ENCODE peak calls at places on chromosomes 16 and 17, in nine cellular contexts. K, J, X, L, R, W, S, O and B are unnamed samples.

GRCh38 chr17:1027044-1027443 is 30.1 kb downstream of the TIMM22 start:
- DNase-seq in K (no peak), J (no peak), X (no peak), L (no peak), R (no peak), W (no peak), S (no peak), O (no peak), B (no peak)

GRCh38 chr17:54992797-54993639 is 24.5 kb downstream of the STXBP4 start:
- DNase-seq in K (peak; percentile 45), J (no peak), X (peak; percentile 54), L (peak; percentile 35), R (no peak), W (no peak), S (peak; percentile 53), O (no peak), B (peak; percentile 10)

GRCh38 chr17:51692917-51693316 is 432.6 kb downstream of the UTP18 start:
- DNase-seq in K (no peak), J (no peak), X (no peak), L (no peak), R (no peak), W (no peak), S (no peak), O (no peak), B (no peak)

GRCh38 chr17:52084176-52084575 is 74.3 kb downstream of the CA10 start:
- DNase-seq in K (no peak), J (no peak), X (no peak), L (no peak), R (no peak), W (no peak), S (no peak), O (no peak), B (no peak)

GRCh38 chr17:55527520-55528118 is 16.4 kb upstream of the SMIM36 start:
- DNase-seq in K (peak; percentile 48), J (no peak), X (peak; percentile 65), L (peak; percentile 49), R (peak; percentile 48), W (no peak), S (peak; percentile 42), O (peak; percentile 30), B (peak; percentile 33)

GRCh38 chr16:9650284-9650683 is 531.9 kb downstream of the GRIN2A start:
- DNase-seq in K (no peak), J (no peak), X (no peak), L (no peak), R (no peak), W (no peak), S (no peak), O (no peak), B (no peak)

GRCh38 chr17:17723354-17724261 is 42.4 kb downstream of the RAI1 start:
- DNase-seq in K (peak; percentile 59), J (no peak), X (peak; percentile 90), L (peak; percentile 92), R (peak; percentile 81), W (no peak), S (no peak), O (no peak), B (no peak)

GRCh38 chr17:67056746-67057490 is 12.6 kb downstream of the CACNG1 start:
- DNase-seq in K (no peak), J (peak; percentile 83), X (no peak), L (no peak), R (no peak), W (no peak), S (no peak), O (no peak), B (no peak)

GRCh38 chr17:59899099-59899498 is 6.2 kb downstream of the RPS6KB1 start:
- DNase-seq in K (peak; percentile 70), J (no peak), X (no peak), L (no peak), R (no peak), W (no peak), S (no peak), O (no peak), B (no peak)

GRCh38 chr17:41800601-41801373 is 11.0 kb downstream of the P3H4 start:
- DNase-seq in K (peak; percentile 99), J (no peak), X (no peak), L (peak; percentile 79), R (no peak), W (no peak), S (peak; percentile 92), O (no peak), B (no peak)

GRCh38 chr17:81713556-81714411 is 1.7 kb downstream of the SLC25A10 start:
- DNase-seq in K (no peak), J (no peak), X (no peak), L (no peak), R (peak; percentile 94), W (no peak), S (no peak), O (no peak), B (no peak)

GRCh38 chr17:79562806-79563141 is 48.1 kb downstream of the RBFOX3 start:
- DNase-seq in K (no peak), J (peak; percentile 35), X (no peak), L (no peak), R (no peak), W (no peak), S (no peak), O (peak; percentile 73), B (no peak)

GRCh38 chr17:74773871-74774286 is 2.3 kb downstream of the NAT9 start:
- DNase-seq in K (no peak), J (no peak), X (peak; percentile 55), L (peak; percentile 66), R (no peak), W (no peak), S (no peak), O (no peak), B (no peak)

GRCh38 chr17:39972271-39972670 is 8.3 kb upstream of the PSMD3 start:
- DNase-seq in K (no peak), J (no peak), X (peak; percentile 35), L (peak; percentile 13), R (no peak), W (no peak), S (no peak), O (no peak), B (no peak)

GRCh38 chr17:36939059-36939943 is 2.0 kb downstream of the LHX1 start:
- DNase-seq in K (no peak), J (no peak), X (no peak), L (no peak), R (no peak), W (no peak), S (no peak), O (no peak), B (no peak)

GRCh38 chr16:21101631-21102420 is 48.8 kb downstream of the DNAH3 start:
- DNase-seq in K (no peak), J (no peak), X (peak; percentile 20), L (peak; percentile 27), R (peak; percentile 91), W (no peak), S (peak; percentile 19), O (no peak), B (no peak)

DNA sequence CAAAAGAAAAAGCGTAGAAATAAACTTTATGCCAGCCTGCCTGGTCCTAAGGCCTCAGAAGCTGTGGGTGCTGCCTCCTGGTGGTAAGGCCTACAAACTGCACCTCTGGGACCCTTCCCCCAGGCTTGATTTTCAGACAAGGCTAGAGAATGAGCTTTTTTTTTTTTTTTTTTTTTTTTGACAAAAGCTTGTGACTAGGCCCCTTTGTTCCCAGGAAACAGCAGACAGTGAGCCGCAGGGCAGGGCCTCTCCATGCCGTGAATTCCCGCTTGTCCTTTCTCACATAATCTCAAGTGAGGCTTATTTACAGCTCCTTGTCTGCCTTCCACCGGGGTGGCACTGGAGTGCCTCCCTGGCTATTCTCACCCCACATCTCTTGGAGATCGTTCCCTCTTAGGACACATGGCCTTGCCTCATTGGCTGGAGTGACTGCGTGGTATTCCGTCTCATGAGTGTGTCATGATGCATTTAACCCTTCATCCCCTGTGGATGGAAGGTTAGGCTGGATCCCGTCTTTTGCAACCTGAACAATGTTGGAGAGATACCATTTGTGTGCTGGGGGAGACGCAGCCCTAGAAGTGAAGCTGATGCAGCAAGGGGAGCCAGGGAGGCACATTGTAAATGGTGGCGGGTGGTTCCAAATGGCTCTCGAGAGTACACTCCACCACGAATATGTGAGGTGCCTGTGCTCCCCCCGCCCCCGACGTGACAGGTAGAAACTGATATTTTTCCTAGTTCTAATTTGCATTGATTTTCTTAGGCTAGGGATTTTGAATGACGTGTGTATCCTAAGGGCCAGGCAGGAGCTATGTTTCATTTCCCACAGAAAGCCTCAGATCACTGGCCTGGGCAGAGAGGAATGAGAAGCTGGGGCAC is 49.6 kb downstream of the USP22 start:
- DNase-seq in K (peak; percentile 60), J (peak; percentile 76), X (peak; percentile 71), L (peak; percentile 60), R (peak; percentile 66), W (no peak), S (peak; percentile 51), O (peak; percentile 74), B (peak; percentile 44)
- H3K4me3 ChIP-seq in K (no peak overlapping the region), J (peak overlapping the region; percentile 32), X (no peak overlapping the region), L (no peak overlapping the region), R (no peak overlapping the region), W (peak overlapping the region; percentile 46), S (no peak overlapping the region), O (no peak overlapping the region), B (no peak overlapping the region)

DNA sequence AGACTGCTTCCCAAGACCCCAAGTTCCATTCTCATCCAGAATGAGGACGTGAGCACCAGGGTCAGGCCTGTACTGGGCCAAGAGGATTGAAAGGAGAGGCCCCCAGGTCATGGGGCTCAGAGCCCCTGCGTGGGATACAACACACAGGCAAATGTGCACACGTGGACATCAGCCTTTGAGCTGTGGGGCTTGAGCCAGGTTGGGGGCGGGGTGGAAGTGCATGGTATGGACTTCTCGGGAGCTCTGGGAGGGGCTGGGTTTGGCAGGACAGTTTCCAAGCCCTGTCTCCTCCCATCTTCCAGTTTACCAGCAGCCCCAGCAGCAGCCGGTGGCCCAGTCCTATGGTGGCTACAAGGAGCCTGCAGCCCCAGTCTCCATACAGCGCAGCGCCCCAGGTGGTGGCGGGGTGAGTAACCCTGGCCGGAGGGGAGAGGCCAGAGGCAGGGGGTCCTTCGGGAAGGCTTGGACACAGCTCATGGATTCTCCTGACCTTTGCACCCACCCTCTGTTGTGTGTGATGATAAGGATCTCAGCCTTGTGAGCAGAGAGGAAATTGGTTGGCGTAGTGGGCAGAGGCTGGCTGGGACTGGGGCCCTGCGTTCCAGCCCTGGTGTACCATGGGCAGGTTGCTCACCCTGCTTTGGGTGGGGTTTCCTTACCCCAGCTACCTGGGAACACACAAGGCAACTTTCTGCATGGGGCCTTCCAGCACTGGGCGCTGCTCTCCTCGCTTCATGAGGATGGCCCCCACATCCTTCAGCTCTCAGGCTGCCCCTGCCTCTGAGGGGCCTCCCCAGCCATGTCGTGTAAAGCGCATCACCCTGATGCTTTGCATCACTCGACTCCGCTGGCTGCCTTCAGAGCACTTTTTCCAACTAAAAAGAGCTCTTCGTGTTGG is 10.4 kb upstream of the LASP1NB start:
- DNase-seq in K (no peak), J (no peak), X (no peak), L (no peak), R (no peak), W (no peak), S (no peak), O (peak; percentile 17), B (no peak)
- TF ChIP-seq CTCF in K (no peak), J (no peak), X (no peak), L (no peak), R (no peak), W (no peak), S (no peak), O (no peak), B (no peak)

GRCh38 chr16:4117250-4117578 is 972 bp upstream of the ADCY9 start:
- DNase-seq in K (no peak), J (no peak), X (no peak), L (no peak), R (no peak), W (no peak), S (no peak), O (no peak), B (no peak)
- H3K4me3 ChIP-seq in K (peak overlapping the region; percentile 53), J (peak overlapping the region; percentile 80), X (no peak overlapping the region), L (peak overlapping the region; percentile 41), R (no peak overlapping the region), W (peak overlapping the region; percentile 77), S (peak overlapping the region; percentile 62), O (peak overlapping the region; percentile 59), B (peak overlapping the region; percentile 43)

GRCh38 chr16:82738699-82739098 is 111.9 kb downstream of the CDH13 start:
- DNase-seq in K (no peak), J (no peak), X (peak; percentile 23), L (no peak), R (no peak), W (no peak), S (no peak), O (no peak), B (no peak)
- TF ChIP-seq CTCF in K (no peak), J (peak; percentile 36), X (peak; percentile 35), L (peak; percentile 30), R (no peak), W (peak; percentile 17), S (peak; percentile 39), O (no peak), B (no peak)